ENCODE peak calls at places on chromosomes 2 and 18, in eight cellular contexts. One of them, this sample, is unnamed.

GRCh38 chr2:198304859-198305258 is 500.5 kb downstream of the PLCL1 start:
- DNase-seq in HCT116: no peak
- DNase-seq in germinal center: no peak
- DNase-seq in ACHN: no peak
- DNase-seq in GM03348: no peak
- DNase-seq in AG08396: no peak
- DNase-seq in stimulated activated CD4-positive, alpha-beta T cell treated with anti-CD3 and anti-CD28 coated beads, TNF-alpha, amount 100 ng/mL, for 1 hour: no peak
- DNase-seq in ovary: no peak
- DNase-seq in this sample: no peak

GRCh38 chr18:1840878-1841277 is 730.4 kb downstream of the METTL4 start:
- DNase-seq in HCT116: no peak
- DNase-seq in germinal center: no peak
- DNase-seq in ACHN: no peak
- DNase-seq in GM03348: no peak
- DNase-seq in AG08396: no peak
- DNase-seq in stimulated activated CD4-positive, alpha-beta T cell treated with anti-CD3 and anti-CD28 coated beads, TNF-alpha, amount 100 ng/mL, for 1 hour: no peak
- DNase-seq in ovary: no peak
- DNase-seq in this sample: no peak

GRCh38 chr2:109531221-109531620 is 82.5 kb downstream of the SEPTIN10 start:
- DNase-seq in HCT116: no peak
- DNase-seq in germinal center: no peak
- DNase-seq in ACHN: no peak
- DNase-seq in GM03348: no peak
- DNase-seq in AG08396: no peak
- DNase-seq in stimulated activated CD4-positive, alpha-beta T cell treated with anti-CD3 and anti-CD28 coated beads, TNF-alpha, amount 100 ng/mL, for 1 hour: no peak
- DNase-seq in ovary: no peak
- DNase-seq in this sample: no peak

GRCh38 chr2:9206991-9207640 is 504 bp downstream of the ASAP2 start:
- DNase-seq in HCT116: no peak
- DNase-seq in germinal center: peak; percentile 5
- DNase-seq in ACHN: peak; percentile 25
- DNase-seq in GM03348: no peak
- DNase-seq in AG08396: peak; percentile 33
- DNase-seq in stimulated activated CD4-positive, alpha-beta T cell treated with anti-CD3 and anti-CD28 coated beads, TNF-alpha, amount 100 ng/mL, for 1 hour: no peak
- DNase-seq in ovary: peak; percentile 62
- DNase-seq in this sample: no peak

GRCh38 chr2:106053116-106053515 is 141.0 kb downstream of the UXS1 start:
- DNase-seq in HCT116: peak; percentile 12
- DNase-seq in germinal center: no peak
- DNase-seq in ACHN: peak; percentile 60
- DNase-seq in GM03348: peak; percentile 52
- DNase-seq in AG08396: peak; percentile 23
- DNase-seq in stimulated activated CD4-positive, alpha-beta T cell treated with anti-CD3 and anti-CD28 coated beads, TNF-alpha, amount 100 ng/mL, for 1 hour: no peak
- DNase-seq in ovary: no peak
- DNase-seq in this sample: peak; percentile 47

GRCh38 chr2:232539298-232540231 is at the start of gene CHRNG:
- DNase-seq in HCT116: no peak
- DNase-seq in germinal center: no peak
- DNase-seq in ACHN: no peak
- DNase-seq in GM03348: no peak
- DNase-seq in AG08396: no peak
- DNase-seq in stimulated activated CD4-positive, alpha-beta T cell treated with anti-CD3 and anti-CD28 coated beads, TNF-alpha, amount 100 ng/mL, for 1 hour: no peak
- DNase-seq in ovary: peak; percentile 16
- DNase-seq in this sample: no peak

GRCh38 chr2:64035067-64035942 is 16.1 kb upstream of the VPS54 start:
- DNase-seq in HCT116: no peak
- DNase-seq in germinal center: no peak
- DNase-seq in ACHN: no peak
- DNase-seq in GM03348: no peak
- DNase-seq in AG08396: no peak
- DNase-seq in stimulated activated CD4-positive, alpha-beta T cell treated with anti-CD3 and anti-CD28 coated beads, TNF-alpha, amount 100 ng/mL, for 1 hour: no peak
- DNase-seq in ovary: no peak
- DNase-seq in this sample: peak; percentile 6

GRCh38 chr18:9716780-9717563 is 8.9 kb downstream of the RAB31 start:
- DNase-seq in HCT116: no peak
- DNase-seq in germinal center: no peak
- DNase-seq in ACHN: no peak
- DNase-seq in GM03348: no peak
- DNase-seq in AG08396: no peak
- DNase-seq in stimulated activated CD4-positive, alpha-beta T cell treated with anti-CD3 and anti-CD28 coated beads, TNF-alpha, amount 100 ng/mL, for 1 hour: no peak
- DNase-seq in ovary: no peak
- DNase-seq in this sample: no peak

GRCh38 chr18:10690376-10690775 is 164.5 kb downstream of the NAPG start:
- DNase-seq in HCT116: no peak
- DNase-seq in germinal center: no peak
- DNase-seq in ACHN: no peak
- DNase-seq in GM03348: no peak
- DNase-seq in AG08396: no peak
- DNase-seq in stimulated activated CD4-positive, alpha-beta T cell treated with anti-CD3 and anti-CD28 coated beads, TNF-alpha, amount 100 ng/mL, for 1 hour: no peak
- DNase-seq in ovary: no peak
- DNase-seq in this sample: no peak

GRCh38 chr18:62288669-62289016 is 36.5 kb upstream of the TNFRSF11A start:
- DNase-seq in HCT116: no peak
- DNase-seq in germinal center: peak; percentile 46
- DNase-seq in ACHN: no peak
- DNase-seq in GM03348: no peak
- DNase-seq in AG08396: no peak
- DNase-seq in stimulated activated CD4-positive, alpha-beta T cell treated with anti-CD3 and anti-CD28 coated beads, TNF-alpha, amount 100 ng/mL, for 1 hour: no peak
- DNase-seq in ovary: no peak
- DNase-seq in this sample: no peak

GRCh38 chr2:42493885-42494433 is at the start of gene KCNG3:
- DNase-seq in HCT116: no peak
- DNase-seq in germinal center: peak; percentile 79
- DNase-seq in ACHN: peak; percentile 84
- DNase-seq in GM03348: peak; percentile 77
- DNase-seq in AG08396: peak; percentile 73
- DNase-seq in stimulated activated CD4-positive, alpha-beta T cell treated with anti-CD3 and anti-CD28 coated beads, TNF-alpha, amount 100 ng/mL, for 1 hour: peak; percentile 64
- DNase-seq in ovary: peak; percentile 86
- DNase-seq in this sample: no peak

GRCh38 chr18:48422947-48423378 is 13.8 kb upstream of the ZBTB7C start:
- DNase-seq in HCT116: no peak
- DNase-seq in germinal center: no peak
- DNase-seq in ACHN: no peak
- DNase-seq in GM03348: no peak
- DNase-seq in AG08396: no peak
- DNase-seq in stimulated activated CD4-positive, alpha-beta T cell treated with anti-CD3 and anti-CD28 coated beads, TNF-alpha, amount 100 ng/mL, for 1 hour: no peak
- DNase-seq in ovary: no peak
- DNase-seq in this sample: no peak

GRCh38 chr2:32977228-32977758 is 30.5 kb downstream of the LTBP1 start:
- DNase-seq in HCT116: peak; percentile 26
- DNase-seq in germinal center: no peak
- DNase-seq in ACHN: no peak
- DNase-seq in GM03348: no peak
- DNase-seq in AG08396: no peak
- DNase-seq in stimulated activated CD4-positive, alpha-beta T cell treated with anti-CD3 and anti-CD28 coated beads, TNF-alpha, amount 100 ng/mL, for 1 hour: no peak
- DNase-seq in ovary: no peak
- DNase-seq in this sample: no peak

GRCh38 chr18:49112031-49112430 is 161.3 kb upstream of the SMAD7 start:
- DNase-seq in HCT116: no peak
- DNase-seq in germinal center: no peak
- DNase-seq in ACHN: no peak
- DNase-seq in GM03348: no peak
- DNase-seq in AG08396: no peak
- DNase-seq in stimulated activated CD4-positive, alpha-beta T cell treated with anti-CD3 and anti-CD28 coated beads, TNF-alpha, amount 100 ng/mL, for 1 hour: no peak
- DNase-seq in ovary: no peak
- DNase-seq in this sample: no peak

GRCh38 chr2:229927817-229928321 is 5.6 kb downstream of the FBXO36 start:
- DNase-seq in HCT116: no peak
- DNase-seq in germinal center: no peak
- DNase-seq in ACHN: no peak
- DNase-seq in GM03348: peak; percentile 54
- DNase-seq in AG08396: peak; percentile 25
- DNase-seq in stimulated activated CD4-positive, alpha-beta T cell treated with anti-CD3 and anti-CD28 coated beads, TNF-alpha, amount 100 ng/mL, for 1 hour: no peak
- DNase-seq in ovary: no peak
- DNase-seq in this sample: peak; percentile 64

GRCh38 chr2:102735431-102736130 is 26.2 kb upstream of the TMEM182 start:
- DNase-seq in HCT116: no peak
- DNase-seq in germinal center: no peak
- DNase-seq in ACHN: no peak
- DNase-seq in GM03348: peak; percentile 7
- DNase-seq in AG08396: no peak
- DNase-seq in stimulated activated CD4-positive, alpha-beta T cell treated with anti-CD3 and anti-CD28 coated beads, TNF-alpha, amount 100 ng/mL, for 1 hour: no peak
- DNase-seq in ovary: no peak
- DNase-seq in this sample: no peak

GRCh38 chr2:84969511-84970265 is 1.3 kb upstream of the KCMF1 start:
- DNase-seq in HCT116: no peak
- DNase-seq in germinal center: peak; percentile 45
- DNase-seq in ACHN: peak; percentile 42
- DNase-seq in GM03348: peak; percentile 39
- DNase-seq in AG08396: no peak
- DNase-seq in stimulated activated CD4-positive, alpha-beta T cell treated with anti-CD3 and anti-CD28 coated beads, TNF-alpha, amount 100 ng/mL, for 1 hour: no peak
- DNase-seq in ovary: no peak
- DNase-seq in this sample: no peak

GRCh38 chr2:223113161-223113560 is 61.2 kb downstream of the KCNE4 start:
- DNase-seq in HCT116: no peak
- DNase-seq in germinal center: no peak
- DNase-seq in ACHN: no peak
- DNase-seq in GM03348: no peak
- DNase-seq in AG08396: no peak
- DNase-seq in stimulated activated CD4-positive, alpha-beta T cell treated with anti-CD3 and anti-CD28 coated beads, TNF-alpha, amount 100 ng/mL, for 1 hour: no peak
- DNase-seq in ovary: no peak
- DNase-seq in this sample: peak; percentile 40

GRCh38 chr2:96514521-96514920 is 9.4 kb upstream of the NEURL3 start:
- DNase-seq in HCT116: no peak
- DNase-seq in germinal center: no peak
- DNase-seq in ACHN: no peak
- DNase-seq in GM03348: no peak
- DNase-seq in AG08396: no peak
- DNase-seq in stimulated activated CD4-positive, alpha-beta T cell treated with anti-CD3 and anti-CD28 coated beads, TNF-alpha, amount 100 ng/mL, for 1 hour: no peak
- DNase-seq in ovary: no peak
- DNase-seq in this sample: no peak

GRCh38 chr2:44550571-44550970 is 188.8 kb downstream of the CAMKMT start:
- DNase-seq in HCT116: no peak
- DNase-seq in germinal center: no peak
- DNase-seq in ACHN: peak; percentile 73
- DNase-seq in GM03348: no peak
- DNase-seq in AG08396: no peak
- DNase-seq in stimulated activated CD4-positive, alpha-beta T cell treated with anti-CD3 and anti-CD28 coated beads, TNF-alpha, amount 100 ng/mL, for 1 hour: no peak
- DNase-seq in ovary: no peak
- DNase-seq in this sample: no peak

GRCh38 chr2:171568085-171568484 is 45.8 kb downstream of the CYBRD1 start:
- DNase-seq in HCT116: no peak
- DNase-seq in germinal center: no peak
- DNase-seq in ACHN: no peak
- DNase-seq in GM03348: no peak
- DNase-seq in AG08396: no peak
- DNase-seq in stimulated activated CD4-positive, alpha-beta T cell treated with anti-CD3 and anti-CD28 coated beads, TNF-alpha, amount 100 ng/mL, for 1 hour: no peak
- DNase-seq in ovary: no peak
- DNase-seq in this sample: no peak

GRCh38 chr2:45009303-45009927 is at the start of gene SIX2:
- DNase-seq in HCT116: peak; percentile 85
- DNase-seq in germinal center: peak; percentile 36
- DNase-seq in ACHN: peak; percentile 97
- DNase-seq in GM03348: peak; percentile 97
- DNase-seq in AG08396: peak; percentile 96
- DNase-seq in stimulated activated CD4-positive, alpha-beta T cell treated with anti-CD3 and anti-CD28 coated beads, TNF-alpha, amount 100 ng/mL, for 1 hour: no peak
- DNase-seq in ovary: peak; percentile 75
- DNase-seq in this sample: peak; percentile 37

GRCh38 chr2:176383100-176383499 is 113.9 kb downstream of the MTX2 start:
- DNase-seq in HCT116: no peak
- DNase-seq in germinal center: no peak
- DNase-seq in ACHN: no peak
- DNase-seq in GM03348: no peak
- DNase-seq in AG08396: no peak
- DNase-seq in stimulated activated CD4-positive, alpha-beta T cell treated with anti-CD3 and anti-CD28 coated beads, TNF-alpha, amount 100 ng/mL, for 1 hour: no peak
- DNase-seq in ovary: no peak
- DNase-seq in this sample: no peak

GRCh38 chr2:182057002-182057401 is 71.3 kb downstream of the PPP1R1C start:
- DNase-seq in HCT116: no peak
- DNase-seq in germinal center: no peak
- DNase-seq in ACHN: no peak
- DNase-seq in GM03348: no peak
- DNase-seq in AG08396: no peak
- DNase-seq in stimulated activated CD4-positive, alpha-beta T cell treated with anti-CD3 and anti-CD28 coated beads, TNF-alpha, amount 100 ng/mL, for 1 hour: no peak
- DNase-seq in ovary: no peak
- DNase-seq in this sample: no peak

GRCh38 chr2:149894760-149895159 is 307.2 kb upstream of the MMADHC start:
- DNase-seq in HCT116: no peak
- DNase-seq in germinal center: no peak
- DNase-seq in ACHN: no peak
- DNase-seq in GM03348: no peak
- DNase-seq in AG08396: no peak
- DNase-seq in stimulated activated CD4-positive, alpha-beta T cell treated with anti-CD3 and anti-CD28 coated beads, TNF-alpha, amount 100 ng/mL, for 1 hour: no peak
- DNase-seq in ovary: no peak
- DNase-seq in this sample: no peak

GRCh38 chr2:9150906-9151305 is 55.7 kb upstream of the ASAP2 start:
- DNase-seq in HCT116: no peak
- DNase-seq in germinal center: no peak
- DNase-seq in ACHN: no peak
- DNase-seq in GM03348: no peak
- DNase-seq in AG08396: no peak
- DNase-seq in stimulated activated CD4-positive, alpha-beta T cell treated with anti-CD3 and anti-CD28 coated beads, TNF-alpha, amount 100 ng/mL, for 1 hour: no peak
- DNase-seq in ovary: no peak
- DNase-seq in this sample: no peak

GRCh38 chr2:47227532-47228166 is 72.5 kb upstream of the STPG4 start:
- DNase-seq in HCT116: no peak
- DNase-seq in germinal center: no peak
- DNase-seq in ACHN: no peak
- DNase-seq in GM03348: no peak
- DNase-seq in AG08396: no peak
- DNase-seq in stimulated activated CD4-positive, alpha-beta T cell treated with anti-CD3 and anti-CD28 coated beads, TNF-alpha, amount 100 ng/mL, for 1 hour: no peak
- DNase-seq in ovary: no peak
- DNase-seq in this sample: no peak

GRCh38 chr2:238846503-238847431 is 1.1 kb upstream of the TWIST2 start:
- DNase-seq in HCT116: no peak
- DNase-seq in germinal center: no peak
- DNase-seq in ACHN: peak; percentile 31
- DNase-seq in GM03348: no peak
- DNase-seq in AG08396: peak; percentile 56
- DNase-seq in stimulated activated CD4-positive, alpha-beta T cell treated with anti-CD3 and anti-CD28 coated beads, TNF-alpha, amount 100 ng/mL, for 1 hour: no peak
- DNase-seq in ovary: peak; percentile 47
- DNase-seq in this sample: no peak

GRCh38 chr2:237686659-237687136 is 59.3 kb downstream of the LRRFIP1 start:
- DNase-seq in HCT116: no peak
- DNase-seq in germinal center: no peak
- DNase-seq in ACHN: no peak
- DNase-seq in GM03348: no peak
- DNase-seq in AG08396: no peak
- DNase-seq in stimulated activated CD4-positive, alpha-beta T cell treated with anti-CD3 and anti-CD28 coated beads, TNF-alpha, amount 100 ng/mL, for 1 hour: no peak
- DNase-seq in ovary: no peak
- DNase-seq in this sample: no peak

GRCh38 chr18:5747678-5748077 is 147.6 kb downstream of the TMEM200C start:
- DNase-seq in HCT116: no peak
- DNase-seq in germinal center: no peak
- DNase-seq in ACHN: no peak
- DNase-seq in GM03348: no peak
- DNase-seq in AG08396: no peak
- DNase-seq in stimulated activated CD4-positive, alpha-beta T cell treated with anti-CD3 and anti-CD28 coated beads, TNF-alpha, amount 100 ng/mL, for 1 hour: no peak
- DNase-seq in ovary: no peak
- DNase-seq in this sample: no peak

GRCh38 chr2:152298754-152299153 is 36.2 kb upstream of the FMNL2 start:
- DNase-seq in HCT116: no peak
- DNase-seq in germinal center: no peak
- DNase-seq in ACHN: no peak
- DNase-seq in GM03348: no peak
- DNase-seq in AG08396: no peak
- DNase-seq in stimulated activated CD4-positive, alpha-beta T cell treated with anti-CD3 and anti-CD28 coated beads, TNF-alpha, amount 100 ng/mL, for 1 hour: no peak
- DNase-seq in ovary: no peak
- DNase-seq in this sample: no peak

GRCh38 chr2:69559696-69560482 is 83.7 kb downstream of the AAK1 start:
- DNase-seq in HCT116: peak; percentile 66
- DNase-seq in germinal center: peak; percentile 16
- DNase-seq in ACHN: peak; percentile 84
- DNase-seq in GM03348: peak; percentile 51
- DNase-seq in AG08396: peak; percentile 51
- DNase-seq in stimulated activated CD4-positive, alpha-beta T cell treated with anti-CD3 and anti-CD28 coated beads, TNF-alpha, amount 100 ng/mL, for 1 hour: no peak
- DNase-seq in ovary: no peak
- DNase-seq in this sample: peak; percentile 49

GRCh38 chr2:84781942-84782716 is 98.8 kb downstream of the TRABD2A start:
- DNase-seq in HCT116: peak; percentile 8
- DNase-seq in germinal center: peak; percentile 48
- DNase-seq in ACHN: no peak
- DNase-seq in GM03348: no peak
- DNase-seq in AG08396: peak; percentile 21
- DNase-seq in stimulated activated CD4-positive, alpha-beta T cell treated with anti-CD3 and anti-CD28 coated beads, TNF-alpha, amount 100 ng/mL, for 1 hour: peak; percentile 22
- DNase-seq in ovary: no peak
- DNase-seq in this sample: no peak

GRCh38 chr2:85596486-85597143 is 1.1 kb downstream of the RNF181 start:
- DNase-seq in HCT116: no peak
- DNase-seq in germinal center: no peak
- DNase-seq in ACHN: no peak
- DNase-seq in GM03348: no peak
- DNase-seq in AG08396: no peak
- DNase-seq in stimulated activated CD4-positive, alpha-beta T cell treated with anti-CD3 and anti-CD28 coated beads, TNF-alpha, amount 100 ng/mL, for 1 hour: no peak
- DNase-seq in ovary: no peak
- DNase-seq in this sample: no peak